ENCODE peak calls at places on chromosome 13, in five cellular contexts. G, V, L, T and Y are unnamed samples.
A peak's percentile ranks its signal among the peaks of the same experiment; 100 is the strongest.

GRCh38 chr13:33125821-33126570 is 109.8 kb downstream of the KL start:
- DNase-seq in V (no peak), G (no peak), T (peak; percentile 61), L (no peak), Y (no peak)

GRCh38 chr13:108212901-108213300 is 2.4 kb downstream of the LIG4 start:
- DNase-seq in G (no peak), L (no peak), T (no peak), V (no peak), Y (no peak)

GRCh38 chr13:40379186-40379585 is 287.3 kb downstream of the FOXO1 start:
- DNase-seq in T (no peak), V (no peak), G (no peak), L (no peak), Y (no peak)

GRCh38 chr13:23990443-23990842 is 93.1 kb upstream of the C1QTNF9B start:
- DNase-seq in V (no peak), T (no peak), G (no peak), L (no peak), Y (no peak)

GRCh38 chr13:113879017-113879416 is 15.1 kb upstream of the GAS6 start:
- DNase-seq in G (no peak), T (no peak), L (no peak), V (no peak), Y (no peak)

GRCh38 chr13:36297600-36298338 is at the start of gene CCDC169:
- DNase-seq in G (peak; percentile 11), V (peak; percentile 26), T (peak; percentile 39), L (peak; percentile 42), Y (peak; percentile 91)

GRCh38 chr13:113491418-113491883 is 940 bp upstream of the DCUN1D2 start:
- DNase-seq in G (no peak), L (no peak), T (peak; percentile 62), V (no peak), Y (peak; percentile 44)

GRCh38 chr13:101916108-101916757 is 463.8 kb downstream of the ITGBL1 start:
- DNase-seq in L (no peak), V (no peak), G (peak; percentile 53), T (no peak), Y (no peak)

GRCh38 chr13:74132152-74132767 is 1.9 kb downstream of the KLF12 start:
- DNase-seq in L (no peak), T (no peak), G (no peak), V (no peak), Y (no peak)

GRCh38 chr13:51781246-51782022 is 22.5 kb downstream of the DHRS12 start:
- DNase-seq in G (no peak), V (no peak), L (peak; percentile 27), T (no peak), Y (peak; percentile 58)

GRCh38 chr13:114096811-114097503 is 35.5 kb downstream of the RASA3 start:
- DNase-seq in L (no peak), V (no peak), G (no peak), T (no peak), Y (no peak)

GRCh38 chr13:59112375-59112774 is 1051.4 kb downstream of the DIAPH3 start:
- DNase-seq in V (no peak), T (no peak), L (peak; percentile 44), G (no peak), Y (peak; percentile 81)

GRCh38 chr13:73169971-73170370 is 111.2 kb downstream of the KLF5 start:
- DNase-seq in L (no peak), G (no peak), T (no peak), V (no peak), Y (no peak)

GRCh38 chr13:104008571-104009435 is 942.6 kb upstream of the SLC10A2 start:
- DNase-seq in V (no peak), L (no peak), G (no peak), T (no peak), Y (no peak)

GRCh38 chr13:88257706-88258105 is 586.5 kb downstream of the SLITRK5 start:
- DNase-seq in L (no peak), T (no peak), V (no peak), G (no peak), Y (no peak)

GRCh38 chr13:19860884-19861655 is 2.4 kb downstream of the ZMYM5 start:
- DNase-seq in T (no peak), V (no peak), L (no peak), G (no peak), Y (peak; percentile 43)

GRCh38 chr13:20860844-20861243 is 41.7 kb downstream of the XPO4 start:
- DNase-seq in G (no peak), T (no peak), V (no peak), L (no peak), Y (no peak)

GRCh38 chr13:59601993-59602392 is 561.7 kb downstream of the DIAPH3 start:
- DNase-seq in L (no peak), V (no peak), G (no peak), T (no peak), Y (no peak)

GRCh38 chr13:97261254-97262015 is 39.3 kb downstream of the MBNL2 start:
- DNase-seq in V (no peak), T (no peak), L (no peak), G (no peak), Y (no peak)